ENCODE peak calls at places on chromosomes 5 and 9, in four cellular contexts. X is fibroblast of pulmonary artery; P is naive thymus-derived CD4-positive, alpha-beta T cell; M is A549. W is an unnamed sample.

GRCh38 chr5:75617746-75618352 is 6.6 kb downstream of the ANKDD1B start:
- DNase-seq in X (peak), P (no peak), M (no peak), W (no peak)

GRCh38 chr9:122144836-122145235 is 14.7 kb downstream of the NDUFA8 start:
- DNase-seq in X (no peak), P (no peak), M (no peak), W (no peak)

GRCh38 chr5:78547171-78547570 is 101.4 kb downstream of the LHFPL2 start:
- DNase-seq in X (peak), P (no peak), M (no peak), W (peak)

GRCh38 chr9:120583958-120584369 is 4.0 kb upstream of the CDK5RAP2 start:
- DNase-seq in X (peak), P (no peak), M (peak), W (peak)

GRCh38 chr5:58259685-58260152 is 200.2 kb downstream of the PLK2 start:
- DNase-seq in X (peak), P (no peak), M (peak), W (peak)

GRCh38 chr5:61675015-61675692 is 343.1 kb downstream of the ZSWIM6 start:
- DNase-seq in X (no peak), P (no peak), M (peak), W (no peak)

GRCh38 chr5:55929020-55929799 is 65.6 kb downstream of the IL6ST start:
- DNase-seq in X (no peak), P (no peak), M (no peak), W (no peak)

GRCh38 chr5:53373420-53374188 is 106.8 kb upstream of the FST start:
- DNase-seq in X (peak), P (no peak), M (no peak), W (no peak)

GRCh38 chr5:21806943-21807342 is 1046.2 kb downstream of the CDH12 start:
- DNase-seq in X (peak), P (no peak), M (no peak), W (no peak)

GRCh38 chr9:77421506-77422265 is 226.4 kb downstream of the GNA14 start:
- DNase-seq in X (no peak), P (no peak), M (no peak), W (no peak)

GRCh38 chr5:4230905-4231561 is 635.4 kb downstream of the IRX1 start:
- DNase-seq in X (no peak), P (no peak), M (no peak), W (no peak)

DNA sequence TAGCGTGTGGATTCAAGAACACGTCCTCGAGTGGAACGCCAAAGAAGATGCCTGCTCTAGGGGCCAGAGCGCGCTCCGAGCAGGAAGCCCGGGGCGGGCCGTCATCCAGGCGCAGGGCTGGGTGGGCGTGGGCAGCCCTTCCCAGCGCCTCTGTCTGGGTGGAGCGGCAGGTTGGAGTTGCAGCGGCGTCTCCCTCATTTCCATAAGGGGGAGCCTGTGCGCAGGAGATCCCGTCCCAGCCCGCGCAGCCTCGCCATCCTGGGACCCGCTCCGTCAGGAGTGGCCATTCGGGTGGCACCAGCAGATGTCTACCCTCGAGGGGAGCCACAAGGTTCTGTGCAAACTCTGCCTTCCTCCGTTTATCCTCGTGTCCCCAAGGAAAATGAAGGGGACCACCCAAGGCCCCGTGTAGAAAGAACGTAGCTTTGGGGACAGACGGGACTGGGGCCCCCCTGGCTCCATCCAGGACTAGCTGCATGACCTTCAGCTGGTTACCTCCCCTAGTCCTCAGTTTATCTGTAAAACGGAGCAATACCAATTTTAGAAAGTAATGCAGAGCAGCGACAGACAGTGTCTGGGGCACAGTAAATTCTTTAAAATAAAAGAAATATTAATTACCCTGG is 155.5 kb upstream of the SMIM23 start:
- DNase-seq in X (peak), P (no peak), M (peak), W (no peak)
- H3K4me3 ChIP-seq in X (no peak), P (no peak), M (peak), W (peak)

DNA sequence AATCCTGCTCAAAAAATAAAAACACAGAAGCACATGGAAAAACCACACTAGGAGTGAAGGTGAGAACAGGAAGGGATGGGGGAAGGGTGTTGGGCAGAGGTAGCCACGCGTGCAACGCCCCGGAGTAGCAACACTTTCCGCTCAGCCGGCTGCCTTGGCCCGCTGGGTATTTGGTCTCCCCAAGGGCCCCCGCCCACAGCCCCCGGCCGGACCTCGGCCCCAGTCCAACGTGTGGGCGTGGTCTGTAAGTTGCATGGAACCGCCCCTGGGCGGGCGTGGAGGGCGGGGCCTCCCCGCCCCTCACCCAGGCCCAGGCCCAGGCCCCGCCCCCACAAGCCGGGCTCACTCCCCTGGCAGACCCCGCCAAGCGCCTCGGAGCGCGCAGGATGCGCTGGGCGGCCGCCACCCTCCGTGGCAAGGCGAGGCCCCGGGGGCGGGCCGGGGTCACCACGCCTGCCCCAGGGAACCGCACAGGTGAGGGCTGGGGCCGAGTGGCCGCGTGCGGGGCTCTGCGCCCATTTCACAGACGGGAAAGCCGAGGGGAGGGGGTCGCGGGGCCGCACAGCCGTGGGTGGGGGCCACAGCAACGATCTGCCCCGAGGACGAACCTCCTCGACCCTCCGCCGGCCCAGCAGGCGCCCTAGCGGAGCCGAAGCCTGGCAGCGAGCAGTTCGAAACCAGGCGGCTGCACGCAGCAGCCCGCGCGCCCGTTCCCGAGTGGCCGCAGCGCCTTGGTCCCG is at the start of gene SUSD3:
- DNase-seq in X (peak), P (peak), M (peak), W (no peak)
- H3K4me3 ChIP-seq in X (peak), P (peak), M (peak), W (peak)

GRCh38 chr5:176816791-176817272 is 6.5 kb downstream of the UNC5A start:
- DNase-seq in X (no peak), P (no peak), M (no peak), W (no peak)

GRCh38 chr5:176819476-176819875 is 9.1 kb downstream of the UNC5A start:
- DNase-seq in X (no peak), P (no peak), M (no peak), W (no peak)

GRCh38 chr5:176818391-176819098 is 8.2 kb downstream of the UNC5A start:
- DNase-seq in X (no peak), P (no peak), M (peak), W (no peak)

GRCh38 chr5:176817369-176817841 is 7.0 kb downstream of the UNC5A start:
- DNase-seq in X (no peak), P (no peak), M (no peak), W (no peak)

DNA sequence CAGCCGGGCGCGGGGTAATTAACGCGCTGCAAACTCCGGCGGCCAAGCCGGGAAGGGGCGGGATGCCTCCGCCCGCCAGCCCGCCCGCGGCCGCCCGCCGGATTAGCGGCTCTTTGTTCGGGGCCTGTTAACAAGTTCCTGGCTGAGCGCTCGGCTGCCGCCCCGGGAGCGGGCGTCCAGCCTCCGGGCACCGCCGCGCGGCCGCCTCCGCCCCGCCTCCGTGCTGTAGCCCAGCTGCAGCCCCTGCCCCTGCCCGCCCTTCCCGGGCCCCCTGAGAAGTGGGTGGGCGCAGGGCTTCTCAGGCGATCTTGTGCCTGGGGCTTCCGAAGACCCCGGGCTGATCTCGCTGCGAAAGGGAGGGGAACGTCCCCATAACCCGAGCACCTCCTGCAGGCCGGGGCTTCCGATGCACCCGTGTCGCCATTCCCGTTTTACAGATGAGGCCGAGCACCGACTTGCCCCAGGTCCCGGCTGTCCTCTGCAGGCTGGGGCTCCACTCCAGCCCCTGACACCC is 7.6 kb downstream of the UNC5A start:
- DNase-seq in X (peak), P (no peak), M (peak), W (no peak)
- H3K4me3 ChIP-seq in X (peak), P (peak), M (peak), W (no peak)

GRCh38 chr5:10306806-10307205 is 896 bp downstream of the CMBL start:
- DNase-seq in X (no peak), P (no peak), M (no peak), W (no peak)
- H3K4me3 ChIP-seq in X (peak), P (no peak), M (peak), W (peak)

GRCh38 chr9:106716820-106717219 is 146.1 kb upstream of the ZNF462 start:
- DNase-seq in X (no peak), P (no peak), M (no peak), W (no peak)
- H3K4me3 ChIP-seq in X (no peak), P (no peak), M (no peak), W (no peak)

GRCh38 chr5:174312270-174312617 is 266.7 kb downstream of the NSG2 start:
- DNase-seq in X (no peak), P (no peak), M (no peak), W (no peak)
- H3K4me3 ChIP-seq in X (no peak), P (no peak), M (no peak), W (no peak)

DNA sequence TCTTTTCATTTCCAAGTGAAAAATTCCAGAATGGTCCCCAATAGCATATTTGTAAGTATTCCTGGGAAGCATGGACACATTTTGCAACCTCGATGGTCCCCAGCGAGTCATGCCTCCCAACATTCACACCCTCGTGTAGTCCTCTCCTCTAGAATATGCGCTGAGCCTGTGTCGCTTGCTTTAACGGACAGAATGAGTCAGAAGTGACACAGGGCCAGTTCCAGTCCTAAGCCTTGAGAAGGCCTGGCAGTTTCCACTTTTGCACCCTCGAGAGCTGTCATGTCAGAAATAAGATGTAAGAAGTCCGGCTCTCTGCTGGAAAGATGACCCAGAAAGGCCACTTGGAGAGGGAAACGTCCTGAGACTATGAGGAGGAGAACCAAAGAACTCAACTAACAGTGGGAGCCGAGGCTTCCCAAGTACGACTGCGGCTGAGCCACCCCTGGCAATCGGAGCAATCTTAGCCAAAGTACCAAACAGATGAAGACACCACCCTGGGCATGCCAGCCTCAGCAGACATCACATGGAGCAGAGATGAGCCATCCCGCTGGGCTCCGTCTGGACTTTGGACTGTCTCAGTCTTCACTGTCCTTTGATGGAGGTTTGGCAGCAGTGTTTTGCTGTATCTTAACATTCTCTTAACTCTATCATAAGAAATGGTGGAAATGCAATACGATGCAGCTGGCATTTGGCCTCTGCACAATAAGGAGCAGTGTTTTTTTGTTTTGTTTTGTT is 42.6 kb upstream of the GFPT2 start:
- DNase-seq in X (no peak), P (no peak), M (peak), W (no peak)
- H3K4me3 ChIP-seq in X (no peak), P (no peak), M (no peak), W (no peak)

GRCh38 chr9:86126998-86127972 is 27.9 kb upstream of the GOLM1 start:
- DNase-seq in X (peak), P (no peak), M (peak), W (peak)
- H3K4me3 ChIP-seq in X (no peak), P (no peak), M (no peak), W (peak)